ENCODE peak calls at places on chromosomes 6 and 20, in four cellular contexts. One of them, this sample, is unnamed.

GRCh38 chr6:4948781-4949450 is 54.9 kb downstream of the RPP40 start:
- DNase-seq in cardiac fibroblast: no peak
- DNase-seq in foreskin melanocyte: no peak
- DNase-seq in KBM-7: no peak
- DNase-seq in this sample: no peak

GRCh38 chr20:9978395-9979004 is 56.3 kb upstream of the ANKEF1 start:
- DNase-seq in cardiac fibroblast: peak; percentile 93
- DNase-seq in foreskin melanocyte: peak; percentile 83
- DNase-seq in KBM-7: peak; percentile 70
- DNase-seq in this sample: peak; percentile 90

GRCh38 chr20:4814696-4815252 is 93.1 kb downstream of the PRND start:
- DNase-seq in cardiac fibroblast: no peak
- DNase-seq in foreskin melanocyte: no peak
- DNase-seq in KBM-7: peak; percentile 78
- DNase-seq in this sample: no peak

GRCh38 chr20:17710379-17711305 is 10.9 kb downstream of the BANF2 start:
- DNase-seq in cardiac fibroblast: no peak
- DNase-seq in foreskin melanocyte: no peak
- DNase-seq in KBM-7: no peak
- DNase-seq in this sample: no peak

GRCh38 chr6:22880686-22881433 is 311.5 kb downstream of the HDGFL1 start:
- DNase-seq in cardiac fibroblast: peak; percentile 95
- DNase-seq in foreskin melanocyte: peak; percentile 56
- DNase-seq in KBM-7: no peak
- DNase-seq in this sample: peak; percentile 61

GRCh38 chr6:17962436-17963031 is 24.9 kb downstream of the KIF13A start:
- DNase-seq in cardiac fibroblast: peak; percentile 91
- DNase-seq in foreskin melanocyte: peak; percentile 91
- DNase-seq in KBM-7: peak; percentile 96
- DNase-seq in this sample: peak; percentile 33

GRCh38 chr6:43492673-43493072 is 15.3 kb downstream of the TJAP1 start:
- DNase-seq in cardiac fibroblast: no peak
- DNase-seq in foreskin melanocyte: no peak
- DNase-seq in KBM-7: no peak
- DNase-seq in this sample: no peak

GRCh38 chr6:39791311-39791710 is 865 bp upstream of the DAAM2 start:
- DNase-seq in cardiac fibroblast: peak; percentile 48
- DNase-seq in foreskin melanocyte: peak; percentile 75
- DNase-seq in KBM-7: no peak
- DNase-seq in this sample: peak; percentile 52

GRCh38 chr6:67129780-67130179 is 1422.8 kb upstream of the EYS start:
- DNase-seq in cardiac fibroblast: peak; percentile 7
- DNase-seq in foreskin melanocyte: no peak
- DNase-seq in KBM-7: no peak
- DNase-seq in this sample: no peak

GRCh38 chr6:157240059-157240959 is 83.0 kb downstream of the TMEM242 start:
- DNase-seq in cardiac fibroblast: peak; percentile 37
- DNase-seq in foreskin melanocyte: no peak
- DNase-seq in KBM-7: no peak
- DNase-seq in this sample: no peak

GRCh38 chr6:14286144-14286543 is 168.6 kb downstream of the CD83 start:
- DNase-seq in cardiac fibroblast: peak; percentile 93
- DNase-seq in foreskin melanocyte: no peak
- DNase-seq in KBM-7: no peak
- DNase-seq in this sample: no peak

GRCh38 chr6:23396934-23397333 is 729.1 kb upstream of the NRSN1 start:
- DNase-seq in cardiac fibroblast: no peak
- DNase-seq in foreskin melanocyte: no peak
- DNase-seq in KBM-7: no peak
- DNase-seq in this sample: no peak

GRCh38 chr20:23142162-23143050 is 56.3 kb upstream of the CD93 start:
- DNase-seq in cardiac fibroblast: no peak
- DNase-seq in foreskin melanocyte: no peak
- DNase-seq in KBM-7: no peak
- DNase-seq in this sample: no peak

GRCh38 chr6:41733707-41734665 is 1.4 kb downstream of the TFEB start:
- DNase-seq in cardiac fibroblast: peak; percentile 63
- DNase-seq in foreskin melanocyte: peak; percentile 72
- DNase-seq in KBM-7: peak; percentile 67
- DNase-seq in this sample: peak; percentile 65

GRCh38 chr6:167993169-167993568 is 4.3 kb upstream of the KIF25 start:
- DNase-seq in cardiac fibroblast: no peak
- DNase-seq in foreskin melanocyte: no peak
- DNase-seq in KBM-7: no peak
- DNase-seq in this sample: no peak

GRCh38 chr20:46368902-46369268 is 37.5 kb downstream of the ELMO2 start:
- DNase-seq in cardiac fibroblast: peak; percentile 22
- DNase-seq in foreskin melanocyte: no peak
- DNase-seq in KBM-7: no peak
- DNase-seq in this sample: no peak

GRCh38 chr6:160917581-160917980 is 74.0 kb upstream of the MAP3K4 start:
- DNase-seq in cardiac fibroblast: peak; percentile 19
- DNase-seq in foreskin melanocyte: no peak
- DNase-seq in KBM-7: no peak
- DNase-seq in this sample: no peak

GRCh38 chr20:38200646-38201045 is 35.6 kb upstream of the TGM2 start:
- DNase-seq in cardiac fibroblast: no peak
- DNase-seq in foreskin melanocyte: no peak
- DNase-seq in KBM-7: no peak
- DNase-seq in this sample: no peak

This sample was measured in SK-MEL-5.